ENCODE peak calls at places on chromosome 3, in nine cellular contexts. C, N, G, M, J, E, A, I and F are unnamed samples.

GRCh38 chr3:59908700-59909099 is 858.9 kb upstream of the CFAP20DC start:
- DNase-seq in E (no peak), J (no peak), I (no peak), M (no peak), C (no peak), G (no peak), N (no peak), A (no peak), F (no peak)

GRCh38 chr3:172152869-172153268 is 113.5 kb downstream of the FNDC3B start:
- DNase-seq in J (peak; percentile 77), A (no peak), N (no peak), G (peak; percentile 67), E (peak; percentile 31), M (no peak), I (no peak), C (peak; percentile 33), F (no peak)

GRCh38 chr3:118972974-118973373 is 61.7 kb downstream of the IGSF11 start:
- DNase-seq in N (no peak), C (peak; percentile 45), M (no peak), E (no peak), I (no peak), A (no peak), J (no peak), G (no peak), F (no peak)

GRCh38 chr3:188539631-188540194 is 385.8 kb downstream of the LPP start:
- DNase-seq in I (no peak), N (no peak), M (no peak), C (no peak), G (no peak), A (no peak), E (no peak), J (no peak), F (no peak)

GRCh38 chr3:124780356-124780755 is 50.1 kb downstream of the UMPS start:
- DNase-seq in N (no peak), I (no peak), J (peak; percentile 76), G (peak; percentile 68), M (peak; percentile 83), A (peak; percentile 40), C (peak; percentile 87), E (no peak), F (no peak)

GRCh38 chr3:112088944-112089343 is 2.8 kb downstream of the C3orf52 start:
- DNase-seq in C (no peak), G (no peak), A (no peak), I (no peak), J (no peak), N (no peak), M (no peak), E (no peak), F (no peak)

GRCh38 chr3:11290743-11291680 is 18.8 kb downstream of the ATG7 start:
- DNase-seq in G (peak; percentile 84), C (no peak), J (peak; percentile 84), E (no peak), M (no peak), N (no peak), A (no peak), I (no peak), F (no peak)

GRCh38 chr3:99663981-99664380 is 25.6 kb downstream of the COL8A1 start:
- DNase-seq in M (no peak), C (no peak), A (no peak), G (no peak), E (no peak), I (no peak), J (no peak), N (no peak), F (no peak)

GRCh38 chr3:184981071-184981470 is 169.1 kb downstream of the VPS8 start:
- DNase-seq in M (no peak), G (no peak), J (no peak), I (no peak), N (no peak), E (no peak), C (no peak), A (no peak), F (no peak)

GRCh38 chr3:184982058-184982457 is 170.1 kb downstream of the VPS8 start:
- DNase-seq in N (no peak), M (no peak), I (no peak), A (no peak), J (no peak), C (no peak), G (no peak), E (no peak), F (no peak)

DNA sequence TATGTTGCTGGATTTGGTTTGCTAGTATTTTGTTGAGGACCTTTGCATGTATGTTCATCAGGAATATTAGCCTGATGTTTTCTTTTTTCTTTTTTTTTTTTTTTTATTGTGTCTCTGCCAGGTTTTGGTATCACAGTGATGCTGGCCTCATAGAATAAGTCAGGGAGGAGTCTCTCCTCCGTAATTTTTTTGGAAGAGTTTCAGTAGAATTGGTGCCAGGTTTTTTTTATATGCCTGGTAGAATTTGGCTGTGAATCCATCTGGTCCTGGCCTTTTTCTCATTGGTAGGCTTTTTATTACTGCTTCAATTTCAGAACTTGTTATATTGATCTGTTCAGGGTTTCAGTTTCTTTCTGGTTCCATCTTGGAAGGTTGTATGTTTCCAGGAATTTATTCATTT is 165.8 kb downstream of the VPS8 start:
- DNase-seq in J (no peak), N (no peak), M (no peak), G (no peak), C (no peak), A (no peak), I (no peak), E (no peak), F (no peak)
- H3K4me3 ChIP-seq in J (no peak overlapping the region), N (no peak overlapping the region), M (no peak overlapping the region), G (no peak overlapping the region), C (no peak overlapping the region), A (no peak overlapping the region), I (no peak overlapping the region), E (no peak overlapping the region), F (no peak overlapping the region)

GRCh38 chr3:136351905-136352304 is 101.8 kb downstream of the PCCB start:
- DNase-seq in I (no peak), A (no peak), M (no peak), C (no peak), N (no peak), G (no peak), J (no peak), E (no peak), F (no peak)
- TF ChIP-seq CTCF in I (no peak), A (peak; percentile 47), M (no peak), C (peak; percentile 12), N (peak; percentile 13), G (peak; percentile 16), J (peak; percentile 11), E (peak; percentile 43), F (no peak)

GRCh38 chr3:129278970-129279906 is 568 bp downstream of the HMCES start:
- DNase-seq in G (peak; percentile 67), M (peak; percentile 35), A (peak; percentile 72), N (peak; percentile 60), E (peak; percentile 45), C (peak; percentile 20), J (peak; percentile 72), I (peak; percentile 25), F (no peak)

GRCh38 chr3:129280183-129280582 is 1.5 kb downstream of the HMCES start:
- DNase-seq in M (no peak), C (no peak), A (no peak), G (no peak), E (no peak), I (no peak), J (no peak), N (no peak), F (no peak)

GRCh38 chr3:129278439-129278969 is at the start of gene HMCES:
- DNase-seq in G (peak; percentile 81), E (peak; percentile 97), J (peak; percentile 91), I (peak; percentile 26), N (peak; percentile 96), A (peak; percentile 98), C (peak; percentile 96), M (peak; percentile 93), F (no peak)

GRCh38 chr3:129276385-129276784 is 2.3 kb upstream of the HMCES start:
- DNase-seq in A (no peak), M (no peak), G (no peak), J (no peak), I (no peak), E (no peak), C (no peak), N (no peak), F (no peak)

DNA sequence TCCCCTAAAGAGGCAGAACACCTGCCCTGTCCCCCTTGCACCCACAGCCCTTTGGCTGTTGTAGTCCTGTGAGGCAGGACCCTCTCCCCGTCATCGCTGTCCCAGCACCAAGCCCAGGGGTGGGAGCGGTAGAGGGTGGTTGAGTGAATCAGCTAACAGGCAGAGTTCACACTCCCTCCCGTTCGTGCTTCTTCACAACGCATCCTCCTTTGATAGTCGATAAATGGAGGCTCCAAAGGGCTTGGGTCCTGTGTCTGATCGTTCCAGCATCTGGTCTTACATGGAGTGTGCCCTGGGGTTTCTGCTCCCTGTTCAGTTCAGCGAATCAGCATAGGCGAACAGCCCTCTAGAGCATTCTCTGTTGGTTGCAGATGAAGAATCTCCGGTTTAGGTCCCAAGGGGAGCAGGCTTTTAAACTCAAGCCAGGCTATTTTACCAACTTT is 820 bp upstream of the HMCES start:
- DNase-seq in I (no peak), J (peak; percentile 18), A (peak; percentile 47), C (peak; percentile 19), E (no peak), N (peak; percentile 48), G (peak; percentile 19), M (no peak), F (no peak)
- H3K4me3 ChIP-seq in I (peak overlapping the region; percentile 92), J (peak overlapping the region; percentile 82), A (no peak overlapping the region), C (peak overlapping the region; percentile 84), E (peak overlapping the region; percentile 80), N (peak overlapping the region; percentile 94), G (no peak overlapping the region), M (no peak overlapping the region), F (peak overlapping the region; percentile 86)

GRCh38 chr3:140216249-140216648 is 281.3 kb downstream of the CLSTN2 start:
- DNase-seq in G (no peak), J (no peak), I (no peak), C (no peak), A (no peak), E (no peak), N (peak; percentile 40), M (no peak), F (no peak)

GRCh38 chr3:140223631-140224030 is 288.6 kb downstream of the CLSTN2 start:
- DNase-seq in N (no peak), I (no peak), A (no peak), C (no peak), M (no peak), E (peak; percentile 40), J (no peak), G (no peak), F (no peak)

GRCh38 chr3:140223197-140223596 is 288.2 kb downstream of the CLSTN2 start:
- DNase-seq in J (no peak), I (no peak), M (no peak), C (no peak), G (no peak), E (no peak), A (no peak), N (no peak), F (no peak)

GRCh38 chr3:140219161-140219745 is 284.3 kb downstream of the CLSTN2 start:
- DNase-seq in E (peak; percentile 60), J (no peak), C (no peak), I (no peak), G (no peak), N (no peak), A (no peak), M (no peak), F (no peak)

DNA sequence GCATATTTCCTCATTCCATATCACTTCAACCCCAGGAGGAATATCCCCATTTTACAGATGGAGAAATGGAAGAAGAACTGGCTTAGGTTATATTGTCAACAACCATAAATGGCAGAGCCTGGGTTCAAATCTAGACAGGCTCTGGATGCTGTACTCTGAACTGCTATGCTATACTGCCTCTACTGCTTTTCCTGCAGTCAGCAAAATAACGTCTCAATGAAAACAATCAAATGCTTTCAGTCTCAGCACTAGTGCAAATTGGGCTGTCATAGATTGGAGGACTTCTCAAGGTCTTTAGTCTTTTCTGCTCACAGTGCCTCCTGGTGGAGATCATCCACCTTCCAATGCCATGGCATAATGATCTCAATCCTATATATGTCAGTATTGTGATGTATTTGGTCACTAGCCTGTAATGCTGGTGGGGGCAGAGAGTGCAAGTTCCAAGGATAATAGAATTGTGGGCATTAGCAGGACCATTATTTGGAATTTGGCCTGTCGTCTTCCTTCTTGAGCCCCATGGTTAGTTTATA is 285.0 kb downstream of the CLSTN2 start:
- DNase-seq in N (no peak), M (no peak), E (no peak), G (no peak), C (no peak), I (no peak), J (no peak), A (no peak), F (no peak)
- TF ChIP-seq CTCF in N (peak; percentile 52), M (no peak), E (no peak), G (no peak), C (no peak), I (peak; percentile 12), J (no peak), A (no peak), F (no peak)